ENCODE peak calls at places on chromosomes 6 and 20, in six cellular contexts. X, L, S, B, W and Z are unnamed samples.

GRCh38 chr6:109236140-109237081 is 141.1 kb downstream of the CEP57L1 start:
- DNase-seq in W (peak; percentile 91), L (no peak), X (no peak), S (peak; percentile 86), B (no peak), Z (no peak)

GRCh38 chr6:42679358-42679757 is 43.0 kb downstream of the PRPH2 start:
- DNase-seq in S (no peak), X (no peak), B (no peak), W (no peak), L (no peak), Z (no peak)

GRCh38 chr20:24584538-24585356 is 115.3 kb downstream of the SYNDIG1 start:
- DNase-seq in B (peak; percentile 30), S (no peak), L (no peak), W (no peak), X (no peak), Z (no peak)

GRCh38 chr6:5751525-5752252 is 255.0 kb downstream of the NRN1 start:
- DNase-seq in X (no peak), B (no peak), L (no peak), S (peak; percentile 32), W (no peak), Z (no peak)

GRCh38 chr6:143692696-143693095 is 14.9 kb downstream of the PHACTR2 start:
- DNase-seq in X (no peak), B (no peak), S (no peak), L (no peak), W (no peak), Z (no peak)

GRCh38 chr6:155399062-155399746 is 56.4 kb downstream of the NOX3 start:
- DNase-seq in B (no peak), L (no peak), S (no peak), X (no peak), W (no peak), Z (no peak)

GRCh38 chr20:32565735-32566032 is 19.4 kb downstream of the NOL4L start:
- DNase-seq in S (no peak), W (no peak), B (no peak), L (no peak), X (no peak), Z (no peak)

GRCh38 chr6:163354779-163355431 is 59.6 kb upstream of the QKI start:
- DNase-seq in X (peak; percentile 67), S (no peak), L (no peak), W (no peak), B (no peak), Z (peak; percentile 73)

GRCh38 chr20:21246143-21246542 is 57.0 kb upstream of the XRN2 start:
- DNase-seq in X (no peak), W (no peak), S (no peak), L (no peak), B (no peak), Z (no peak)

GRCh38 chr20:44247131-44247571 is at the start of gene GDAP1L1:
- DNase-seq in S (peak; percentile 73), X (peak; percentile 26), B (no peak), L (no peak), W (peak; percentile 89), Z (no peak)

GRCh38 chr20:48471734-48472408 is 355.9 kb downstream of the PREX1 start:
- DNase-seq in B (no peak), L (no peak), W (no peak), S (no peak), X (no peak), Z (no peak)

GRCh38 chr20:43955244-43956191 is 40.9 kb downstream of the TOX2 start:
- DNase-seq in B (peak; percentile 91), X (no peak), L (peak; percentile 95), W (no peak), S (peak; percentile 79), Z (no peak)

GRCh38 chr6:74277749-74278148 is 581.7 kb downstream of the CD109 start:
- DNase-seq in S (no peak), L (no peak), B (peak; percentile 48), X (no peak), W (no peak), Z (no peak)

GRCh38 chr6:152201134-152201533 is 393.7 kb downstream of the ESR1 start:
- DNase-seq in B (no peak), L (no peak), W (no peak), S (peak; percentile 19), X (no peak), Z (no peak)

GRCh38 chr20:49937023-49937929 is 1.1 kb downstream of the RNF114 start:
- DNase-seq in W (peak; percentile 25), X (no peak), S (peak; percentile 71), B (no peak), L (no peak), Z (no peak)

GRCh38 chr6:138240476-138241245 is 22.4 kb upstream of the PBOV1 start:
- DNase-seq in B (no peak), L (no peak), W (no peak), X (no peak), S (peak; percentile 81), Z (no peak)

GRCh38 chr6:11277275-11278206 is 45.1 kb upstream of the NEDD9 start:
- DNase-seq in S (peak; percentile 96), B (peak; percentile 93), L (no peak), X (no peak), W (peak; percentile 88), Z (no peak)

GRCh38 chr20:43409041-43409913 is 48.4 kb upstream of the SRSF6 start:
- DNase-seq in S (peak; percentile 79), X (no peak), W (peak; percentile 57), B (no peak), L (no peak), Z (no peak)

GRCh38 chr20:57713505-57713903 is 3.7 kb upstream of the PMEPA1 start:
- DNase-seq in L (no peak), S (no peak), X (no peak), B (no peak), W (no peak), Z (no peak)

GRCh38 chr6:135935951-135936601 is 84.6 kb downstream of the PDE7B start:
- DNase-seq in L (no peak), X (no peak), S (no peak), B (no peak), W (no peak), Z (no peak)

GRCh38 chr6:28803337-28803709 is 120.5 kb downstream of the TRIM27 start:
- DNase-seq in B (no peak), L (no peak), X (no peak), S (peak; percentile 45), W (no peak), Z (no peak)

GRCh38 chr6:151565940-151566339 is 72.1 kb downstream of the CCDC170 start:
- DNase-seq in L (no peak), S (no peak), B (no peak), X (no peak), W (no peak), Z (no peak)

GRCh38 chr6:116152620-116153019 is 26.7 kb upstream of the COL10A1 start:
- DNase-seq in B (no peak), X (no peak), S (no peak), W (no peak), L (no peak), Z (no peak)

DNA sequence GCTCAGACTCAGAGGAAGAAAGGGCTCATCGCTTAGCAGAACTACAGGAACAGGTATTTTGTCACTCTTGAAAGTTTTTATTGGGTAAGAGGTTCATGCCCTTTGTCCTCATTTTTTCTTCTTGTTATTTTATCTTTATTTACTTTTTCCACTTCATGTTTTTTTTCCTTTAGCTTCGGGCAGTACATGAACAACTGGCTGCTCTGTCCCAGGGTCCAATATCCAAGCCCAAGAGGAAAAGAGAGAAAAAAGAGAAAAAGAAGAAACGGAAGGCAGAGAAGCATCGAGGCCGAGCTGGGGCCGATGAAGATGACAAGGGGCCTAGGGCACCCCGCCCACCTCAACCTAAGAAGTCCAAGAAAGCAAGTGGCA is 9.5 kb downstream of the BRD2 start:
- DNase-seq in X (no peak), B (no peak), L (no peak), W (no peak), S (no peak), Z (no peak)
- H3K4me1 ChIP-seq in X (peaks cover 68% of the 10 kb centered on the region), B (peaks cover 8% of the 10 kb centered on the region), L (no peaks in the 10 kb centered on the region), W (peaks cover 31% of the 10 kb centered on the region), S (no peaks in the 10 kb centered on the region), Z (peaks cover 94% of the 10 kb centered on the region)

DNA sequence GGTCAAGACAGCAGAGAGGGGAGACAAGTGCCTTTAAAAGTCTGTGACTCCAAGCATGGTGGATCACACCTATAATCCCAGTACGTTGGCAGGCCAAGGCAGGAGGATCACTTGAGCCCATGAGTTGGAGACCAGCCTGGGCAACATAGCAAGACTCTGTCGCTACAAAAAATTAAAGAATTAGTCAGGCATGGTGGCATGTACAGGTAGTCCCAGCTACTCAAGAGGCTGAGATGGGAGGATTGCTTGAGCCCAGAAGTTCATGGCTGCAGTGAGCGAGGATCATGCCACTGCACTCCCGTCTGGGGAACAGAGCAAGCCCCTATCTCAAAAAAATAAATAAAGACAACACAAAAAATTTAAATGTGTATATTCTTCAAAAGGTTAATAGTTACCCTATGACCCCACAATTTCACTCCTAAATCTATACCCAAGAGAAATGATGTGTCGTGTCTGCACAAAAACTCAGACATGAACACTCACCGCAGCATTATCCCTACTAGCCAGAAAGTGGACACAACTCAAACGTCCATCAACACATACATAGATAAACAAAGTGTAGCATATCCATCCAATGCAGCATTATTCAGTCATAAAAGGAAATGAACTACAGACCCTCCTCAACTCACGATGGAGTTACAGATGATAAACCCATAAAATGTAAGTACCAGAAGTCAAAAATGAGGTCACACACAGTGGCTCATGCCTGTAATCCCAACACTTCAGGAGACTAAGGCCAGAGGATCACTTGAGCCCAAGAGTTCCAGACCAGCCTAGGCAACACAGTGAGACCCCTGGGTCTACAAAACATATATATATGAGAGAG is 23.9 kb downstream of the ZMYND8 start:
- DNase-seq in S (no peak), X (no peak), B (no peak), W (no peak), L (no peak), Z (no peak)
- H3K4me1 ChIP-seq in S (peaks cover 10% of the 10 kb centered on the region), X (peaks cover 87% of the 10 kb centered on the region), B (peaks cover 53% of the 10 kb centered on the region), W (peaks cover 69% of the 10 kb centered on the region), L (peaks cover 68% of the 10 kb centered on the region), Z (peaks cover 97% of the 10 kb centered on the region)

GRCh38 chr6:142258305-142258704 is 43.5 kb upstream of the ADGRG6 start:
- DNase-seq in S (no peak), B (no peak), X (no peak), L (no peak), W (no peak), Z (no peak)
- H3K4me1 ChIP-seq in S (no peaks in the 10 kb centered on the region), B (no peaks in the 10 kb centered on the region), X (peaks cover 6% of the 10 kb centered on the region), L (no peaks in the 10 kb centered on the region), W (no peaks in the 10 kb centered on the region), Z (no peaks in the 10 kb centered on the region)

DNA sequence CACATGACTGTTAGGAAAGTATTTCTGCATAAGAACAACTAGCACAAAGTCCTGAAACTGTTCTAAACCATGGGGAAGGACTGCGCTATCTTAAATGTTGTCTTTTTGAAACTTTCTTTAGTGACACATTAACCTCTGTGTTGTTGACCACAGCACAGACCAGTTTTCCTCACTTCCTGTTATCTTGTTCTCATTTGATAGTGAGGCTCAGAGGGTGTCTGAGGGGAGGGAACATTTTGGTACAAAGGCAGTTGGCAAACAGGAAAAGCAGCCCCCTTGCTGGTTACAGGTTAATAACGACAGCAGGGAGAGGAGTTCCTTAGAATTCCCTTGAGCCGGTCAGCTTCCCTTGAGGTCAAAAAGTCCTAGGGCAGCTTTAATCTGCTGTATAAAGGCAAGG is 143.5 kb upstream of the BMP2 start:
- DNase-seq in X (no peak), W (peak; percentile 52), S (peak; percentile 90), L (no peak), B (no peak), Z (no peak)
- H3K4me1 ChIP-seq in X (no peaks in the 10 kb centered on the region), W (peaks cover 7% of the 10 kb centered on the region), S (no peaks in the 10 kb centered on the region), L (no peaks in the 10 kb centered on the region), B (no peaks in the 10 kb centered on the region), Z (no peaks in the 10 kb centered on the region)

GRCh38 chr6:167700199-167700598 is 126.5 kb upstream of the AFDN start:
- DNase-seq in L (no peak), W (no peak), B (no peak), S (no peak), X (no peak), Z (no peak)
- H3K4me1 ChIP-seq in L (peaks cover 17% of the 10 kb centered on the region), W (peaks cover 9% of the 10 kb centered on the region), B (peaks cover 22% of the 10 kb centered on the region), S (peaks cover 9% of the 10 kb centered on the region), X (peaks cover 23% of the 10 kb centered on the region), Z (peaks cover 22% of the 10 kb centered on the region)